ENCODE peak calls at places on chromosome 18, in eight cellular contexts. F is HFFc6; Y is NCI-H1092; U is SK-MEL-5; K is ELR; E is MCF 10A; P is activated naive CD8-positive, alpha-beta T cell treated with anti-CD3 and anti-CD28 coated beads, Interleukin-2, amount 50 U/mL, for 24 hours; X is osteocyte. A is an unnamed sample.

GRCh38 chr18:12597775-12598174 is 60.1 kb downstream of the SPIRE1 start:
- DNase-seq in P (no peak), Y (no peak), U (peak; percentile 22), F (peak; percentile 85), X (no peak), K (peak; percentile 97), E (peak; percentile 83), A (peak; percentile 22)

GRCh38 chr18:76425299-76426101 is 69.5 kb downstream of the ZNF516 start:
- DNase-seq in F (peak; percentile 62), Y (no peak), E (no peak), U (peak; percentile 21), K (peak; percentile 17), P (no peak), X (no peak), A (no peak)

GRCh38 chr18:62420151-62420512 is 95.0 kb downstream of the TNFRSF11A start:
- DNase-seq in Y (no peak), U (no peak), F (no peak), X (no peak), E (peak; percentile 61), K (peak; percentile 66), P (peak; percentile 27), A (no peak)

GRCh38 chr18:10343778-10344177 is 110.7 kb upstream of the APCDD1 start:
- DNase-seq in E (no peak), K (no peak), Y (no peak), F (no peak), P (no peak), U (no peak), X (no peak), A (no peak)

GRCh38 chr18:69978743-69979715 is 31.4 kb upstream of the CD226 start:
- DNase-seq in U (no peak), X (no peak), K (no peak), P (no peak), Y (no peak), F (no peak), E (no peak), A (no peak)

GRCh38 chr18:78525364-78526111 is 454.1 kb upstream of the SALL3 start:
- DNase-seq in P (no peak), X (no peak), U (no peak), Y (no peak), E (peak; percentile 3), F (no peak), K (no peak), A (no peak)

GRCh38 chr18:44197837-44198236 is 482.9 kb upstream of the SETBP1 start:
- DNase-seq in U (no peak), F (no peak), E (no peak), P (no peak), Y (no peak), X (no peak), K (no peak), A (no peak)

GRCh38 chr18:35110037-35110436 is 68.8 kb downstream of the MAPRE2 start:
- DNase-seq in K (no peak), P (no peak), U (no peak), F (no peak), Y (no peak), E (no peak), X (no peak), A (no peak)

GRCh38 chr18:62868645-62869044 is 153.3 kb downstream of the PHLPP1 start:
- DNase-seq in U (no peak), P (no peak), X (no peak), K (no peak), E (no peak), F (no peak), Y (no peak), A (no peak)

GRCh38 chr18:62131305-62131909 is 55.4 kb downstream of the PIGN start:
- DNase-seq in X (no peak), K (peak; percentile 76), U (peak; percentile 68), E (peak; percentile 75), Y (peak; percentile 43), F (peak; percentile 52), P (peak; percentile 55), A (peak; percentile 37)

GRCh38 chr18:66694857-66695256 is 91.0 kb upstream of the CDH19 start:
- DNase-seq in P (no peak), Y (no peak), U (no peak), K (no peak), E (no peak), F (no peak), X (no peak), A (no peak)

GRCh38 chr18:61470111-61470673 is 137.0 kb downstream of the CDH20 start:
- DNase-seq in E (no peak), X (no peak), P (no peak), U (no peak), Y (no peak), K (no peak), F (no peak), A (no peak)

GRCh38 chr18:24214913-24215312 is 76.1 kb downstream of the CABYR start:
- DNase-seq in K (no peak), X (no peak), F (no peak), Y (no peak), U (no peak), P (no peak), E (no peak), A (no peak)

GRCh38 chr18:27599202-27599829 is 414.2 kb upstream of the CHST9 start:
- DNase-seq in X (no peak), Y (peak; percentile 35), E (peak; percentile 65), F (peak; percentile 45), K (peak; percentile 58), U (peak; percentile 56), P (peak; percentile 28), A (no peak)

GRCh38 chr18:60347526-60348045 is 25.0 kb downstream of the MC4R start:
- DNase-seq in F (no peak), X (no peak), U (no peak), P (no peak), E (no peak), K (no peak), Y (no peak), A (no peak)

GRCh38 chr18:57533399-57533884 is 53.1 kb downstream of the FECH start:
- DNase-seq in Y (no peak), F (peak; percentile 26), K (no peak), X (no peak), U (no peak), E (no peak), P (no peak), A (no peak)

GRCh38 chr18:53864758-53865157 is 359.7 kb downstream of the MBD2 start:
- DNase-seq in F (no peak), Y (no peak), X (no peak), U (no peak), E (peak; percentile 39), K (no peak), P (no peak), A (no peak)

GRCh38 chr18:2091937-2092336 is 479.4 kb downstream of the METTL4 start:
- DNase-seq in F (no peak), P (no peak), Y (no peak), X (no peak), U (no peak), K (no peak), E (no peak), A (no peak)

GRCh38 chr18:60075477-60075876 is 175.7 kb downstream of the PMAIP1 start:
- DNase-seq in P (no peak), U (no peak), K (no peak), F (no peak), E (no peak), X (no peak), Y (no peak), A (no peak)

GRCh38 chr18:8121942-8122480 is 487.2 kb upstream of the RAB12 start:
- DNase-seq in X (no peak), Y (no peak), U (no peak), P (no peak), F (peak; percentile 62), K (peak; percentile 93), E (peak; percentile 77), A (no peak)

GRCh38 chr18:23200751-23201150 is 65.5 kb downstream of the CABLES1 start:
- DNase-seq in K (no peak), E (no peak), F (no peak), U (no peak), P (no peak), X (no peak), Y (no peak), A (no peak)

GRCh38 chr18:22347624-22348511 is 69.8 kb downstream of the CTAGE1 start:
- DNase-seq in K (no peak), Y (no peak), F (no peak), U (no peak), E (no peak), X (no peak), P (peak; percentile 25), A (no peak)

GRCh38 chr18:9951022-9951859 is 37.4 kb downstream of the VAPA start:
- DNase-seq in E (peak; percentile 70), U (peak; percentile 81), P (no peak), Y (no peak), X (no peak), K (peak; percentile 78), F (peak; percentile 57), A (peak; percentile 27)

GRCh38 chr18:13191779-13192178 is 26.8 kb upstream of the LDLRAD4 start:
- DNase-seq in U (no peak), P (no peak), Y (no peak), X (no peak), E (no peak), F (no peak), K (no peak), A (no peak)

GRCh38 chr18:29160123-29160522 is 983.2 kb upstream of the CDH2 start:
- DNase-seq in Y (peak; percentile 85), F (no peak), U (no peak), P (no peak), X (no peak), E (no peak), K (no peak), A (no peak)

GRCh38 chr18:48545690-48546365 is 7.0 kb downstream of the CTIF start:
- DNase-seq in X (no peak), E (peak; percentile 27), Y (peak; percentile 34), P (no peak), U (no peak), F (peak; percentile 83), K (peak; percentile 83), A (peak; percentile 68)

A was measured in glomerular endothelial cell.